ENCODE peak calls at places on chromosome 21, in six cellular contexts. N is suprapubic skin, Z is adrenal gland, P is keratinocyte, F is thoracic aorta, L is IMR-90. R is an unnamed sample.

GRCh38 chr21:17921579-17922530 is 102.7 kb upstream of the C21orf91 start:
- DNase-seq in N (no peak), L (peak; percentile 65), F (no peak), P (peak; percentile 96), Z (peak; percentile 56), R (no peak)

GRCh38 chr21:19844334-19844733 is 1153.9 kb upstream of the NCAM2 start:
- DNase-seq in Z (no peak), L (no peak), N (no peak), P (no peak), F (no peak), R (no peak)

GRCh38 chr21:31985398-31985797 is 112.6 kb downstream of the HUNK start:
- DNase-seq in F (no peak), Z (no peak), L (no peak), N (no peak), P (no peak), R (no peak)

GRCh38 chr21:34594566-34595234 is 20.2 kb downstream of the RCAN1 start:
- DNase-seq in Z (no peak), P (no peak), N (no peak), L (no peak), F (no peak), R (no peak)

GRCh38 chr21:29499734-29500343 is 201.1 kb downstream of the BACH1 start:
- DNase-seq in L (no peak), N (no peak), F (no peak), P (no peak), Z (no peak), R (no peak)

GRCh38 chr21:26153758-26154157 is 16.8 kb downstream of the APP start:
- DNase-seq in N (no peak), P (no peak), Z (no peak), L (peak; percentile 34), F (no peak), R (no peak)

GRCh38 chr21:38531610-38532009 is 33.3 kb upstream of the ERG start:
- DNase-seq in F (no peak), P (no peak), Z (no peak), N (no peak), L (no peak), R (no peak)

GRCh38 chr21:37074546-37074945 is 1.5 kb downstream of the TTC3 start:
- DNase-seq in L (no peak), N (no peak), P (no peak), F (no peak), Z (no peak), R (no peak)

GRCh38 chr21:27024316-27024715 is 57.4 kb upstream of the ADAMTS5 start:
- DNase-seq in N (no peak), Z (no peak), L (peak; percentile 71), F (no peak), P (no peak), R (no peak)

GRCh38 chr21:26652891-26653290 is 79.8 kb upstream of the CYYR1 start:
- DNase-seq in N (no peak), P (no peak), Z (no peak), L (no peak), F (no peak), R (no peak)

GRCh38 chr21:25625036-25625435 is 14.0 kb upstream of the JAM2 start:
- DNase-seq in L (peak; percentile 47), F (no peak), P (no peak), N (no peak), Z (peak; percentile 39), R (no peak)

GRCh38 chr21:37208056-37208705 is 59.0 kb downstream of the VPS26C start:
- DNase-seq in P (no peak), N (no peak), F (peak; percentile 73), L (no peak), Z (peak; percentile 73), R (peak; percentile 41)

GRCh38 chr21:25369524-25370300 is 237.6 kb downstream of the MRPL39 start:
- DNase-seq in Z (no peak), L (peak; percentile 66), P (peak; percentile 9), F (no peak), N (no peak), R (no peak)

GRCh38 chr21:26307640-26308039 is 137.1 kb upstream of the APP start:
- DNase-seq in Z (no peak), N (no peak), L (no peak), P (no peak), F (no peak), R (no peak)

GRCh38 chr21:29526545-29526944 is 227.8 kb downstream of the BACH1 start:
- DNase-seq in P (no peak), F (no peak), N (no peak), L (no peak), Z (no peak), R (no peak)

GRCh38 chr21:25735895-25736597 is 1.3 kb downstream of the GABPA start:
- DNase-seq in Z (no peak), N (no peak), L (peak; percentile 42), P (no peak), F (no peak), R (no peak)

GRCh38 chr21:23008803-23009202 is 2010.6 kb downstream of the NCAM2 start:
- DNase-seq in Z (no peak), F (no peak), P (no peak), N (no peak), L (no peak), R (no peak)

GRCh38 chr21:37159053-37159776 is 86.2 kb downstream of the TTC3 start:
- DNase-seq in P (no peak), N (no peak), F (no peak), Z (no peak), L (peak; percentile 76), R (no peak)

GRCh38 chr21:37210017-37210593 is 57.0 kb downstream of the VPS26C start:
- DNase-seq in P (no peak), F (no peak), N (no peak), L (no peak), Z (no peak), R (no peak)

GRCh38 chr21:31731112-31731801 is 661 bp downstream of the SCAF4 start:
- DNase-seq in Z (peak; percentile 64), F (no peak), P (no peak), N (peak; percentile 85), L (no peak), R (peak; percentile 64)

GRCh38 chr21:26877015-26877414 is 31.8 kb upstream of the ADAMTS1 start:
- DNase-seq in F (no peak), L (no peak), N (no peak), P (no peak), Z (no peak), R (no peak)

GRCh38 chr21:30227633-30228404 is 11.9 kb upstream of the CLDN8 start:
- DNase-seq in F (no peak), Z (peak; percentile 83), N (no peak), P (peak; percentile 84), L (peak; percentile 5), R (no peak)

GRCh38 chr21:17688912-17689874 is 76.5 kb upstream of the BTG3 start:
- DNase-seq in F (no peak), N (no peak), L (peak; percentile 12), Z (peak; percentile 21), P (peak; percentile 90), R (peak; percentile 25)

GRCh38 chr21:38506606-38507331 is 8.5 kb upstream of the ERG start:
- DNase-seq in F (no peak), Z (no peak), N (no peak), P (no peak), L (no peak), R (no peak)

GRCh38 chr21:36917487-36918158 is 48.8 kb downstream of the HLCS start:
- DNase-seq in F (no peak), Z (peak; percentile 35), L (peak; percentile 75), N (no peak), P (no peak), R (peak; percentile 11)

GRCh38 chr21:17988038-17988437 is 168.9 kb upstream of the C21orf91 start:
- DNase-seq in Z (no peak), P (no peak), N (no peak), L (no peak), F (no peak), R (no peak)

GRCh38 chr21:37073417-37074194 is 552 bp downstream of the TTC3 start:
- DNase-seq in F (peak; percentile 29), Z (peak; percentile 63), P (no peak), N (peak; percentile 85), L (peak; percentile 67), R (peak; percentile 80)

GRCh38 chr21:38806153-38806941 is 618 bp downstream of the ETS2 start:
- DNase-seq in Z (no peak), L (no peak), F (no peak), P (no peak), N (no peak), R (peak; percentile 13)

GRCh38 chr21:44712203-44713028 is 1.0 kb upstream of the TSPEAR start:
- DNase-seq in N (peak; percentile 37), L (no peak), Z (no peak), P (no peak), F (no peak), R (no peak)
- H3K4me3 ChIP-seq in N (no peak overlapping the region), L (no peak overlapping the region), Z (no peak overlapping the region), P (no peak overlapping the region), F (no peak overlapping the region), R (no peak overlapping the region)

GRCh38 chr21:45110873-45111624 is 36.7 kb downstream of the ADARB1 start:
- DNase-seq in Z (no peak), F (no peak), P (no peak), N (no peak), L (no peak), R (no peak)
- H3K27ac ChIP-seq in Z (no peak overlapping the region), F (no peak overlapping the region), P (no peak overlapping the region), N (no peak overlapping the region), L (no peak overlapping the region), R (no peak overlapping the region)

DNA sequence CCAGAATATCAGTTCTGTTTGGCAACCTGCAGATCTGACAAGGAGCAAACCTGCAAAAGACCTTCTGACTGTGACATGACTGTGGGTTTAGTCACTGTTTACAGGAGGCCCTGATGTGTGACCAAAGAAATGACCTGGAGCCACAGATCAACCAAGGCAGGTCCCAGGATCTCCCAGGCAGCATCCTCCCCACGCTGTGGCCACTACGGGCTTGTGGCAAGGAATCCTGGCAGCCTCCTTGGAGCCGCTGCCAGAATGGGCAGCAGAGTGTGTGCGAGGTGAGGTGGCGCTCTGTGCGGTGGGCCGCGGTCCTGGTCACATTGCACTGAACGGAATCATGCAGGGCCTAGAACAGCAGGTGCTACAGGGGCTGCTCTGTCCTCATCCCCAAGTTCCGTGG is 15.9 kb downstream of the MCM3AP start:
- DNase-seq in F (no peak), P (no peak), N (no peak), L (no peak), Z (no peak), R (no peak)
- H3K36me3 ChIP-seq in F (peaks cover 83% of the 10 kb centered on the region), P (peaks cover 48% of the 10 kb centered on the region), N (peaks cover 100% of the 10 kb centered on the region), L (peaks cover 81% of the 10 kb centered on the region), Z (no peaks in the 10 kb centered on the region), R (peaks cover 86% of the 10 kb centered on the region)

GRCh38 chr21:45256912-45257672 is 30.6 kb downstream of the POFUT2 start:
- DNase-seq in Z (no peak), P (no peak), F (no peak), N (peak; percentile 59), L (no peak), R (no peak)

GRCh38 chr21:45255381-45256020 is 32.2 kb downstream of the POFUT2 start:
- DNase-seq in L (no peak), P (peak; percentile 5), Z (no peak), F (no peak), N (no peak), R (peak; percentile 38)

GRCh38 chr21:45254557-45254930 is 33.2 kb downstream of the POFUT2 start:
- DNase-seq in N (no peak), L (no peak), P (no peak), F (no peak), Z (no peak), R (no peak)

GRCh38 chr21:45257673-45258341 is 29.9 kb downstream of the POFUT2 start:
- DNase-seq in N (peak; percentile 61), P (no peak), F (no peak), Z (no peak), L (no peak), R (no peak)

GRCh38 chr21:45256021-45256911 is 31.4 kb downstream of the POFUT2 start:
- DNase-seq in F (no peak), P (no peak), N (no peak), Z (no peak), L (no peak), R (no peak)
- H3K4me3 ChIP-seq in F (no peak overlapping the region), P (no peak overlapping the region), N (no peak overlapping the region), Z (no peak overlapping the region), L (no peak overlapping the region), R (no peak overlapping the region)

GRCh38 chr21:42272109-42272962 is 42.9 kb downstream of the TFF3 start:
- DNase-seq in N (no peak), F (no peak), P (no peak), Z (no peak), L (no peak), R (no peak)
- H3K27ac ChIP-seq in N (no peak overlapping the region), F (no peak overlapping the region), P (no peak overlapping the region), Z (no peak overlapping the region), L (no peak overlapping the region), R (no peak overlapping the region)

R was measured in CD4-positive, CD25-positive, alpha-beta regulatory T cell.